ENCODE peak calls at places on chromosomes 4 and X, in seven cellular contexts. V, L, G, X, I, Y and P are unnamed samples.

GRCh38 chr4:104591505-104591904 is 96.8 kb upstream of the CXXC4 start:
- DNase-seq in Y (no peak), L (no peak), I (no peak), X (no peak), G (peak; percentile 62), V (no peak), P (no peak)

GRCh38 chr4:10054571-10055041 is 33.3 kb upstream of the SLC2A9 start:
- DNase-seq in L (no peak), G (peak; percentile 7), X (no peak), Y (no peak), I (peak; percentile 48), V (no peak), P (no peak)

GRCh38 chr4:80459918-80460473 is 124.5 kb downstream of the CFAP299 start:
- DNase-seq in Y (no peak), I (no peak), X (no peak), L (no peak), V (no peak), G (no peak), P (no peak)

GRCh38 chr4:11543710-11544109 is 115.0 kb upstream of the HS3ST1 start:
- DNase-seq in L (no peak), I (no peak), X (peak; percentile 91), V (no peak), Y (no peak), G (no peak), P (no peak)

GRCh38 chr4:140141196-140141845 is 12.7 kb downstream of the MAML3 start:
- DNase-seq in V (no peak), L (no peak), I (no peak), X (no peak), Y (no peak), G (no peak), P (no peak)

GRCh38 chr4:57102050-57102564 is 8.1 kb downstream of the IGFBP7 start:
- DNase-seq in G (no peak), L (no peak), X (no peak), Y (no peak), V (no peak), I (peak; percentile 52), P (no peak)

GRCh38 chrX:138411048-138411447 is 300.5 kb downstream of the FGF13 start:
- DNase-seq in I (no peak), Y (no peak), G (no peak), X (no peak), V (peak; percentile 1), L (no peak), P (peak; percentile 0)

GRCh38 chr4:64883087-64883926 is 474.1 kb upstream of the TECRL start:
- DNase-seq in V (no peak), I (no peak), X (no peak), L (no peak), G (no peak), Y (no peak), P (no peak)

GRCh38 chr4:35608205-35608604 is 636.1 kb downstream of the ARAP2 start:
- DNase-seq in I (no peak), Y (no peak), G (no peak), X (no peak), V (no peak), L (no peak), P (no peak)

GRCh38 chrX:68978211-68978780 is 149.5 kb downstream of the EFNB1 start:
- DNase-seq in V (no peak), L (no peak), X (no peak), I (no peak), Y (no peak), G (no peak), P (peak; percentile 7)

GRCh38 chrX:154597221-154597620 is 12.3 kb downstream of the CTAG1A start:
- DNase-seq in L (no peak), Y (no peak), G (no peak), X (no peak), V (no peak), I (no peak), P (no peak)

GRCh38 chr4:176563591-176563990 is 229.1 kb downstream of the VEGFC start:
- DNase-seq in L (no peak), G (no peak), I (no peak), Y (no peak), V (no peak), X (no peak), P (peak; percentile 57)

GRCh38 chrX:78123190-78123589 is 16.3 kb downstream of the TAF9B start:
- DNase-seq in G (no peak), L (no peak), I (no peak), X (no peak), Y (no peak), V (no peak), P (no peak)

GRCh38 chrX:70979136-70979762 is 48.4 kb upstream of the SLC7A3 start:
- DNase-seq in G (peak; percentile 41), I (peak; percentile 27), Y (peak; percentile 4), V (peak; percentile 54), X (no peak), L (no peak), P (peak; percentile 48)

GRCh38 chr4:47349323-47349722 is 114.2 kb downstream of the COMMD8 start:
- DNase-seq in L (no peak), X (no peak), I (no peak), G (no peak), V (no peak), Y (no peak), P (no peak)

GRCh38 chr4:121662225-121662624 is 34.6 kb downstream of the ANXA5 start:
- DNase-seq in X (no peak), L (no peak), V (no peak), I (no peak), Y (no peak), G (no peak), P (no peak)

GRCh38 chrX:152819732-152820131 is 10.8 kb downstream of the CETN2 start:
- DNase-seq in V (no peak), Y (no peak), X (no peak), I (no peak), L (no peak), G (no peak), P (no peak)
- TF ChIP-seq JUND in V (no peak), Y (no peak), X (no peak), I (no peak), L (no peak), G (no peak), P (no peak)

DNA sequence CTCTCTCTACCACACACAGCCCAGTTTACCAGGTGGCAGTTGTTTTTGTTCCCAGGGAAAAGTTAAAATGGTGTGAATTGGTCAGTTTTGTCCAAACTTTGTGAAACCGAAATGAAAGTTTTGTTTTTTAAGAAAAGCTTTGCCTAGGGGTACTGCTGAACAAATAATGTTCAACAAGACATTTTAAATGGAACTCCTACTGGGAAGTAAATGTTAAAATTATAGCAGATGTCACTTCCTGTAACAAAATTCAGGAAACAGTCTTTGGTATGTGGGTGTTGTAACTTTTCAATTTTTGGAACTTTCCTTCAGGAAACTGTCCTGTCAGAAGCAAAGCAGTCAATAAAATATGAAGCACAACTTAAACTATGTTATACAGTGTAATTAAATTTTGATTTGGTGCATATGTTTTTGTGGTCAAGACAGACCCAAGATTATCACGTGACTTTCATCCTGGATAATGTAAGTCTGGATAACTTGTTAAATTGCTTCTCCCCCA is 79.5 kb downstream of the AFF1 start:
- DNase-seq in V (no peak), L (no peak), I (no peak), Y (no peak), G (no peak), X (no peak), P (no peak)
- TF ChIP-seq JUND in V (no peak), L (no peak), I (no peak), Y (no peak), G (no peak), X (no peak), P (no peak)

GRCh38 chrX:16664059-16664458 is 14.1 kb downstream of the S100G start:
- DNase-seq in L (no peak), G (no peak), X (no peak), Y (no peak), V (no peak), I (no peak), P (peak; percentile 57)

GRCh38 chrX:16664626-16665025 is 14.7 kb downstream of the S100G start:
- DNase-seq in I (no peak), X (no peak), V (no peak), G (no peak), Y (no peak), L (no peak), P (peak; percentile 54)

GRCh38 chrX:16659326-16659725 is 9.4 kb downstream of the S100G start:
- DNase-seq in V (no peak), I (no peak), Y (no peak), L (no peak), G (no peak), X (no peak), P (peak; percentile 50)

GRCh38 chrX:16662402-16662801 is 12.4 kb downstream of the S100G start:
- DNase-seq in G (no peak), I (no peak), V (no peak), X (no peak), Y (no peak), L (no peak), P (peak; percentile 19)

DNA sequence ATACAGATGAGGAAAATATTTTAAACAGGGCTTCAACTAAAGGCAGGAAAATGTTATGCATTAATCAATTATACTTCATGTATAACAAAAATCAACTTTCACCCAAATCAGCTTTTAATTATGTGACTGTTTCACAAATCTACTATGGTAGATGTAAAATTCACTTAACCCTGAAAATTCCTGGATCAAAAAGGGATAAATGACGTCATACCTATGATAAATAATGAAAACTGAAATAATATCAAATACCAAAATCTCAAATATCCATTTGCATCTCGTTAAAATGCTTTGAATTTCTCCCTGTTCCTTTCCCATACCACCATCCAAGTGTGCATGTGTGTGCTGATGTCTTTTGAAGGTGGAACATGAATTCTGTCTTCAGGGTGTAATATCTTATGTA is 11.5 kb downstream of the S100G start:
- DNase-seq in G (no peak), Y (no peak), I (no peak), L (no peak), V (no peak), X (no peak), P (no peak)
- TF ChIP-seq JUND in G (no peak), Y (no peak), I (no peak), L (no peak), V (no peak), X (no peak), P (no peak)

GRCh38 chr4:186839122-186840037 is 115.7 kb upstream of the FAT1 start:
- DNase-seq in L (no peak), X (no peak), I (no peak), Y (no peak), V (peak; percentile 62), G (no peak), P (no peak)

GRCh38 chr4:186840771-186841301 is 117.2 kb upstream of the FAT1 start:
- DNase-seq in X (peak; percentile 52), G (no peak), L (no peak), I (no peak), V (peak; percentile 75), Y (no peak), P (no peak)

GRCh38 chr4:186840222-186840701 is 116.6 kb upstream of the FAT1 start:
- DNase-seq in X (peak; percentile 81), I (no peak), L (no peak), G (no peak), Y (no peak), V (peak; percentile 81), P (no peak)

GRCh38 chr4:186832906-186833305 is 109.2 kb upstream of the FAT1 start:
- DNase-seq in L (no peak), I (no peak), G (no peak), Y (no peak), X (no peak), V (peak; percentile 58), P (no peak)

DNA sequence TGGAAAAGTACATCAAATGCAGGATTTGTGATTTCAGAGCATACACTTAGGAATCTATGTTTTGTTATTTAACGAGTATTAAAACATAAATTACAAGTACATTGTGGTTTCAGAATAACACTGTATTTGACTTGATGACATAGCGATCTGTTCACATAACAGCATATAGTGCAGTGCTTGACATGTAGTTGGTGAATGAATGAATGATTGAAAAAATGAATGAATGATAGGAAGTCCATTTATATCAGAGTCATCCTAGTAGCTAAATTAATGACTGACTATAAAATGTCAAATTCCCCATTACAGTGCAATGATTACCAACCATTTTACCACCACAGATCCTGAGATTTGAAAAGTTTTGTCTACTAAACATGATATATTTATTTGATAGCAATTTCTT is 114.6 kb upstream of the FAT1 start:
- DNase-seq in X (no peak), Y (no peak), G (no peak), L (no peak), I (no peak), V (no peak), P (no peak)
- TF ChIP-seq JUND in X (no peak), Y (no peak), G (no peak), L (no peak), I (no peak), V (no peak), P (no peak)